ENCODE peak calls at places on chromosomes 3 and 15, in four cellular contexts. Y, S, P and A are unnamed samples.
A peak's percentile ranks its signal among the peaks of the same experiment; 100 is the strongest.

GRCh38 chr3:56257826-56258225 is 210.4 kb downstream of the ERC2 start:
- DNase-seq in Y (no peak), S (no peak), P (no peak), A (no peak)

GRCh38 chr3:167684389-167684993 is 30.7 kb upstream of the WDR49 start:
- DNase-seq in Y (peak; percentile 73), S (no peak), P (peak; percentile 45), A (peak; percentile 19)

GRCh38 chr3:46883252-46884185 is 6.0 kb downstream of the PTH1R start:
- DNase-seq in Y (peak; percentile 49), S (no peak), P (no peak), A (peak; percentile 97)

GRCh38 chr3:42476225-42477160 is 25.9 kb upstream of the VIPR1 start:
- DNase-seq in Y (peak; percentile 21), S (no peak), P (no peak), A (no peak)

GRCh38 chr15:84947947-84948830 is 33.5 kb upstream of the PDE8A start:
- DNase-seq in Y (peak; percentile 83), S (no peak), P (peak; percentile 74), A (peak; percentile 96)

GRCh38 chr3:123026551-123027291 is 842 bp downstream of the SEMA5B start:
- DNase-seq in Y (no peak), S (peak; percentile 69), P (no peak), A (peak; percentile 82)

GRCh38 chr3:38205472-38205805 is 40.1 kb downstream of the OXSR1 start:
- DNase-seq in Y (no peak), S (no peak), P (no peak), A (no peak)

GRCh38 chr15:36966704-36967103 is 133.6 kb downstream of the MEIS2 start:
- DNase-seq in Y (no peak), S (no peak), P (no peak), A (no peak)

GRCh38 chr15:90930861-90931629 is 1.3 kb downstream of the HDDC3 start:
- DNase-seq in Y (peak; percentile 48), S (no peak), P (no peak), A (peak; percentile 72)

DNA sequence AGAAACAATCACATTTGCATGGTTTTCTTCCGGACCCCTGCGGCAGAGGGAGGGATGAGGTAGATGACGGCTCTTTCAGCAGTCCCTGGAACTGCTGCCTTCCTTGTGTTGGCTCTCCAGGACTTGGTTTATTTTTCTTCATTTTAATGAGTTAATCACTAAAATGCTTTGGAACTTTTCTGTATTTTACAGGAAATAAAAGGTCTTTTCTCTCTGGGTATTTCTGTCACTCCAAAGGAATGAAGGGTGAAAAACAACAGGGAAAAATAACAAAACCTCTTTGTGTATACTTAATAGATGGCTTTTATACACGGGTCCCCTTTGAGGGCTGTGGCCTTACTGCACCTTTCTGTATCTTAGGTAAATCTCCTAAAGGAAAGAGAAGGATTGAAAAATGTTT is 63.6 kb downstream of the TTC23 start:
- DNase-seq in Y (no peak), S (no peak), P (no peak), A (no peak)
- H3K4me3 ChIP-seq in Y (no peak overlapping the region), S (no peak overlapping the region), P (no peak overlapping the region), A (no peak overlapping the region)

GRCh38 chr15:89293012-89293411 is 41.6 kb downstream of the POLG start:
- DNase-seq in Y (no peak), S (no peak), P (no peak), A (no peak)
- TF ChIP-seq CTCF in Y (no peak), S (no peak), P (no peak), A (no peak)

GRCh38 chr3:190289989-190290388 is 32.3 kb downstream of the CLDN1 start:
- DNase-seq in Y (no peak), S (no peak), P (no peak), A (no peak)
- H3K4me3 ChIP-seq in Y (no peak overlapping the region), S (no peak overlapping the region), P (no peak overlapping the region), A (no peak overlapping the region)

GRCh38 chr3:127790009-127790533 is 32.2 kb downstream of the MGLL start:
- DNase-seq in Y (no peak), S (no peak), P (no peak), A (no peak)
- TF ChIP-seq CTCF in Y (no peak), S (no peak), P (no peak), A (no peak)

GRCh38 chr3:121595765-121596406 is 2.7 kb downstream of the FBXO40 start:
- DNase-seq in Y (no peak), S (no peak), P (no peak), A (no peak)

GRCh38 chr3:121594850-121595249 is 1.7 kb downstream of the FBXO40 start:
- DNase-seq in Y (no peak), S (no peak), P (no peak), A (no peak)

GRCh38 chr3:121598564-121598963 is 5.4 kb downstream of the FBXO40 start:
- DNase-seq in Y (no peak), S (no peak), P (no peak), A (no peak)

DNA sequence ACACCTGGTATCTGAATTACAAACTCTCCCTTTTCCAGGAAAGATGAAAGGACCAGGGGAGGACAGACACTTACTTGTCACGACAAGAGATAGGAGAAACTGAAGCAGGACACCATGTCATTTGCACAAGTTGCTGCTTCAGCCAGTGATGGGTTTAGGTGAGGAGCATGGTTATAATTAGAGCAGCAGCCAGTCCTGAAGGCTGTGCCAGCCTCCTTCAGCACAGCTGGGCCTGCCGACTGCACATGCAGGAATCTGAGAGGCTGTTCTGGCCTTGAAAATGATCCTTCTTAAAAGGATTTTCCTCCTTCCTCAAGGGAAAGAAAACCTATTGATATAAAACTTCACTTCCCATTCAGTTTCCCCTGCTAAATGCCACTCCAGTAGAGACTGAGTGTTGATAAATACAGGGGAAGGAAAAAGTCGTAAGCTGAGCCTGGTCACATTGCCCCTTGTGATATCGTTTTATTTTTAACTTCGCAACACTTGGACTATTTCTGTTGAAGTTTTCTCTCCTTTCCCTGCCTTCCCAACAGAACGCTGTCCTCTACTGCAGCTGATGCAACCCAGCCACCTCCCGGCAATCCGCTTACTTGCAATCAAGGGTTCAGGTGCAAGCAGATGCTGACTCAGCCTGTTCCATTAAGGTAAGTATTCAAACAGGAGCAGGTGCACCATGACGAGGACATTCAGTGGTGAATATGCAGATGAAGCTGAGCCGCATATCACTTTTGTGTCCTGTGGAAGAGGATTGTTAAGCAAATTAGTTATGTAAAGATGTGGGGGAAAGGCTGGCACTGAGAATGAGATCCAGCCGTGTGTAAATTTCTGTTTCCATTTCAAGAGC is at the start of gene FBXO40:
- DNase-seq in Y (no peak), S (no peak), P (no peak), A (no peak)
- H3K4me3 ChIP-seq in Y (no peak within 1 kb of the TSS), S (no peak within 1 kb of the TSS), P (no peak within 1 kb of the TSS), A (no peak within 1 kb of the TSS)

GRCh38 chr3:19103510-19103909 is 44.8 kb upstream of the KCNH8 start:
- DNase-seq in Y (no peak), S (no peak), P (no peak), A (no peak)
- TF ChIP-seq CTCF in Y (no peak), S (no peak), P (no peak), A (no peak)